ENCODE peak calls at places on chromosome X, in six cellular contexts. J is right lobe of liver; K is stimulated activated CD4-positive, alpha-beta T cell treated with anti-CD3 and anti-CD28 coated beads, Interleukin-4, amount 100 ng/mL, for 4 hours; Z is fibroblast of mammary gland; A is heart right ventricle; N is cardiac muscle cell. Q is an unnamed sample.

GRCh38 chrX:12721042-12721441 is 70.2 kb upstream of the PRPS2 start:
- DNase-seq in Z (no peak), K (no peak), N (peak; percentile 24), A (no peak), J (no peak), Q (no peak)

GRCh38 chrX:95318882-95319281 is 1365.8 kb upstream of the DIAPH2 start:
- DNase-seq in Z (peak; percentile 3), K (no peak), J (no peak), N (peak; percentile 36), A (no peak), Q (no peak)

GRCh38 chrX:133607419-133608348 is 192.4 kb upstream of the GPC4 start:
- DNase-seq in A (no peak), J (no peak), N (no peak), Z (peak; percentile 23), K (no peak), Q (no peak)

GRCh38 chrX:13340182-13340791 is 20.4 kb upstream of the ATXN3L start:
- DNase-seq in K (no peak), A (no peak), Z (no peak), N (no peak), J (no peak), Q (no peak)

GRCh38 chrX:124940536-124940935 is 379.1 kb upstream of the TEX13C start:
- DNase-seq in Z (no peak), A (no peak), N (no peak), J (no peak), K (no peak), Q (no peak)

GRCh38 chrX:102637561-102637960 is 13.7 kb upstream of the GPRASP1 start:
- DNase-seq in J (no peak), Z (no peak), A (no peak), K (no peak), N (no peak), Q (no peak)

GRCh38 chrX:40091691-40092421 is 5.9 kb downstream of the BCOR start:
- DNase-seq in K (no peak), J (peak; percentile 51), A (no peak), N (no peak), Z (no peak), Q (no peak)

GRCh38 chrX:13029341-13029740 is 15.1 kb downstream of the FAM9C start:
- DNase-seq in Z (peak; percentile 30), J (peak; percentile 59), A (peak; percentile 71), K (no peak), N (no peak), Q (no peak)

GRCh38 chrX:24306430-24306829 is 7.4 kb downstream of the SUPT20HL2 start:
- DNase-seq in A (no peak), K (no peak), Z (no peak), J (no peak), N (peak; percentile 11), Q (no peak)

GRCh38 chrX:24676403-24677024 is 17.2 kb upstream of the POLA1 start:
- DNase-seq in N (peak; percentile 48), Z (peak; percentile 5), A (no peak), J (no peak), K (no peak), Q (no peak)

GRCh38 chrX:74449322-74449936 is 28.1 kb downstream of the SLC16A2 start:
- DNase-seq in Z (no peak), N (no peak), J (no peak), A (no peak), K (peak; percentile 2), Q (no peak)

GRCh38 chrX:143837444-143837843 is 46.4 kb upstream of the UBE2NL start:
- DNase-seq in A (no peak), Z (no peak), N (no peak), K (no peak), J (no peak), Q (no peak)

GRCh38 chrX:130015181-130015580 is 32.7 kb downstream of the BCORL1 start:
- DNase-seq in A (no peak), K (no peak), J (no peak), N (no peak), Z (no peak), Q (no peak)

GRCh38 chrX:68287419-68287818 is 145.9 kb downstream of the OPHN1 start:
- DNase-seq in Z (no peak), N (no peak), J (no peak), A (no peak), K (no peak), Q (no peak)

GRCh38 chrX:70754169-70754843 is 154.2 kb downstream of the TEX11 start:
- DNase-seq in Z (no peak), K (no peak), N (no peak), A (no peak), J (no peak), Q (no peak)

Q was measured in left lobe of liver.